ENCODE peak calls at places on chromosomes 5 and 9, in five cellular contexts. L is IMR-90, R is A549, F is right lobe of liver, V is GM23248. N is an unnamed sample.

GRCh38 chr9:394347-395052 is 179.8 kb downstream of the DOCK8 start:
- DNase-seq in R (no peak), V (no peak), L (no peak), F (no peak), N (no peak)

GRCh38 chr5:111779260-111780254 is 22.6 kb upstream of the NREP start:
- DNase-seq in F (no peak), V (peak), R (no peak), L (peak), N (peak)

GRCh38 chr5:32639943-32640342 is 54.6 kb downstream of the SUB1 start:
- DNase-seq in L (no peak), F (no peak), V (no peak), R (peak), N (no peak)

GRCh38 chr5:168270446-168270845 is 21.0 kb upstream of the WWC1 start:
- DNase-seq in R (peak), V (no peak), L (peak), F (no peak), N (peak)

GRCh38 chr9:129027685-129028191 is 393 bp downstream of the SH3GLB2 start:
- DNase-seq in V (no peak), L (no peak), F (no peak), R (peak), N (no peak)

GRCh38 chr5:82167372-82167771 is 110.8 kb downstream of the RPS23 start:
- DNase-seq in F (no peak), L (peak), V (no peak), R (no peak), N (no peak)

GRCh38 chr9:5799314-5799713 is 33.6 kb downstream of the ERMP1 start:
- DNase-seq in V (peak), F (no peak), R (peak), L (peak), N (peak)

GRCh38 chr9:1979815-1980367 is 35.3 kb upstream of the SMARCA2 start:
- DNase-seq in V (peak), F (peak), L (peak), R (no peak), N (peak)

GRCh38 chr5:176711883-176712282 is 64.6 kb downstream of the TSPAN17 start:
- DNase-seq in V (no peak), L (no peak), F (no peak), R (no peak), N (no peak)

GRCh38 chr9:91282292-91282691 is 79.4 kb downstream of the AUH start:
- DNase-seq in R (peak), F (no peak), V (peak), L (peak), N (no peak)

GRCh38 chr9:738209-738915 is 103.1 kb upstream of the DMRT1 start:
- DNase-seq in F (no peak), L (peak), V (peak), R (peak), N (peak)

GRCh38 chr5:109196486-109196885 is 213.3 kb downstream of the PJA2 start:
- DNase-seq in F (no peak), L (no peak), V (peak), R (no peak), N (no peak)

GRCh38 chr5:100902406-100903035 is 561 bp downstream of the ST8SIA4 start:
- DNase-seq in F (no peak), L (no peak), R (peak), V (peak), N (no peak)

GRCh38 chr9:118563677-118564076 is 805.6 kb downstream of the BRINP1 start:
- DNase-seq in L (no peak), F (no peak), R (no peak), V (peak), N (peak)

GRCh38 chr5:40221255-40221654 is 458.5 kb upstream of the PTGER4 start:
- DNase-seq in L (no peak), V (no peak), F (no peak), R (no peak), N (no peak)

GRCh38 chr5:84239509-84239908 is 145.2 kb downstream of the EDIL3 start:
- DNase-seq in F (no peak), V (peak), R (no peak), L (peak), N (peak)

GRCh38 chr5:81187885-81188284 is 45.2 kb upstream of the CKMT2 start:
- DNase-seq in V (no peak), F (peak), L (no peak), R (no peak), N (no peak)

GRCh38 chr5:146945722-146946121 is 67.2 kb upstream of the PPP2R2B start:
- DNase-seq in V (no peak), L (no peak), F (no peak), R (no peak), N (no peak)

GRCh38 chr5:92890841-92891244 is 690.2 kb downstream of the NR2F1-AS1 start:
- DNase-seq in R (no peak), F (no peak), L (peak), V (peak), N (peak)

GRCh38 chr9:129275626-129276247 is 97.7 kb upstream of the IER5L start:
- DNase-seq in R (no peak), F (no peak), L (peak), V (peak), N (no peak)

GRCh38 chr5:94620257-94620656 is 1.8 kb downstream of the SLF1 start:
- DNase-seq in R (no peak), F (no peak), V (no peak), L (no peak), N (no peak)

GRCh38 chr9:81871695-81872094 is 56.5 kb upstream of the SPATA31D4 start:
- DNase-seq in V (peak), F (no peak), R (peak), L (peak), N (peak)

GRCh38 chr9:128404579-128404978 is 16.1 kb upstream of the CERCAM start:
- DNase-seq in L (no peak), R (no peak), V (no peak), F (no peak), N (no peak)

GRCh38 chr5:81288021-81288433 is 13.4 kb upstream of the ZCCHC9 start:
- DNase-seq in L (no peak), V (no peak), R (no peak), F (no peak), N (no peak)

GRCh38 chr5:177091232-177091631 is 4.5 kb downstream of the FGFR4 start:
- DNase-seq in R (no peak), V (no peak), L (no peak), F (no peak), N (no peak)

GRCh38 chr5:136212252-136212721 is 19.3 kb upstream of the SMIM32 start:
- DNase-seq in L (peak), F (peak), R (peak), V (peak), N (peak)

GRCh38 chr5:42491699-42492098 is 68.5 kb downstream of the GHR start:
- DNase-seq in V (no peak), F (no peak), R (no peak), L (no peak), N (peak)

GRCh38 chr5:175464414-175465233 is 13.7 kb upstream of the SFXN1 start:
- DNase-seq in L (peak), R (peak), F (no peak), V (peak), N (peak)

GRCh38 chr9:126295936-126296600 is 30.6 kb upstream of the MVB12B start:
- DNase-seq in V (no peak), F (no peak), R (no peak), L (no peak), N (no peak)

GRCh38 chr9:76868897-76869296 is 37.0 kb downstream of the PRUNE2 start:
- DNase-seq in R (no peak), V (peak), F (no peak), L (no peak), N (no peak)

GRCh38 chr9:18238254-18238653 is 235.7 kb upstream of the ADAMTSL1 start:
- DNase-seq in F (no peak), R (peak), L (peak), V (peak), N (peak)

GRCh38 chr9:114122152-114122615 is 23.1 kb upstream of the KIF12 start:
- DNase-seq in V (peak), R (no peak), L (no peak), F (no peak), N (no peak)

GRCh38 chr9:137070201-137070905 is at the start of gene SAPCD2:
- DNase-seq in L (peak), F (peak), V (peak), R (peak), N (peak)

GRCh38 chr9:2083552-2083951 is 68.4 kb downstream of the SMARCA2 start:
- DNase-seq in F (no peak), V (no peak), R (no peak), L (no peak), N (no peak)

GRCh38 chr5:92652735-92653134 is 928.3 kb downstream of the NR2F1-AS1 start:
- DNase-seq in R (no peak), V (peak), F (no peak), L (peak), N (peak)

DNA sequence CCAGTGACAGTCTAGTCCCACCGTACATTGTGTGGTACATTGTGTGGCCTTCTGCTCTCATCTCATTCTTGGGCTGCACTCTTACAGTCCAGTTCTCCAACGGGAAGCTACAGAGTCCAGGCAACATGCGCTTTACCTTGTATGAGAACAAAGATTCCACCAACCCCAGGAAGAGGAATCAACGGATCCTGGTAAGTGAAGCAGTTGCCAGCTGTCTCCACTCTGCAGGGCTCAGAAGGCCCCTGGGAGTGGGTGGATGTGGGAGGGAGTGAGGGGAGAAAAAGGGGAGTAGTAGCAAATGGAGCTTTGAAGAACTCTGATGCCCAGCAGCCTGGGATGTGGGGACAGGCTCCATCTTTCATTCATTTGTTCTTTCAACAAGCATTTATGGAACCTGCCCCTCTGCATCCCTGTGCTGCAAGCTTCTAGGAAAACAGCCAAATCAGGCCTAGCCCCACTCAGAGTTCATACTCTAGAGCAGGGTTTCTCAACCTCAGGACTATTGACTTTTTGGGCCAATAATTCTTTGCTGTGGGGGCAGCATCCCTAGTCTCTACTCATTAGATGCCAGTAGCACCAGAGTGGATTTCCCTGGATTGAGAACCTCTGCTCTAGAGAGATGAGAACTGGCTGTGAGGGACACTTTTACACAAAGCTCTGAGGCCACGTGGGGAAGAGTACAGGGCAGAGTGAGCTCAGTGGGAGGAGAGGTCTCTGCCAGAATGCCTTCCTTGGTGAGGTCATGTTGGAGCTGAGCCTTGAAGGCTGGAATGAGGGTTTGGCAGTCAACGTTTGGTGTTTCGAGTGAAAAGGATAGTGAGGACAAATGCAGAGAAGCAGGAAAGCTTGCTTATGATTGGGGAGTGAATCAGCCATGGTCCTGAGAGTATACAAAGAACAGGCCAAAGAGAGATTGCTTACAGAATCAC is 1.1 kb downstream of the POLR1E start:
- DNase-seq in F (no peak), R (no peak), V (peak), L (peak), N (peak)
- H3K4me3 ChIP-seq in F (peak), R (peak), V (peak), L (peak), N (peak)

GRCh38 chr5:95725937-95726810 is 5.0 kb upstream of the RHOBTB3 start:
- DNase-seq in F (no peak), L (peak), V (peak), R (no peak), N (peak)
- H3K4me3 ChIP-seq in F (no peak), L (no peak), V (peak), R (no peak), N (peak)

GRCh38 chr5:1886634-1887399 is 4.1 kb upstream of the IRX4 start:
- DNase-seq in L (no peak), R (no peak), F (no peak), V (no peak), N (no peak)
- H3K4me3 ChIP-seq in L (no peak), R (peak), F (no peak), V (no peak), N (no peak)

DNA sequence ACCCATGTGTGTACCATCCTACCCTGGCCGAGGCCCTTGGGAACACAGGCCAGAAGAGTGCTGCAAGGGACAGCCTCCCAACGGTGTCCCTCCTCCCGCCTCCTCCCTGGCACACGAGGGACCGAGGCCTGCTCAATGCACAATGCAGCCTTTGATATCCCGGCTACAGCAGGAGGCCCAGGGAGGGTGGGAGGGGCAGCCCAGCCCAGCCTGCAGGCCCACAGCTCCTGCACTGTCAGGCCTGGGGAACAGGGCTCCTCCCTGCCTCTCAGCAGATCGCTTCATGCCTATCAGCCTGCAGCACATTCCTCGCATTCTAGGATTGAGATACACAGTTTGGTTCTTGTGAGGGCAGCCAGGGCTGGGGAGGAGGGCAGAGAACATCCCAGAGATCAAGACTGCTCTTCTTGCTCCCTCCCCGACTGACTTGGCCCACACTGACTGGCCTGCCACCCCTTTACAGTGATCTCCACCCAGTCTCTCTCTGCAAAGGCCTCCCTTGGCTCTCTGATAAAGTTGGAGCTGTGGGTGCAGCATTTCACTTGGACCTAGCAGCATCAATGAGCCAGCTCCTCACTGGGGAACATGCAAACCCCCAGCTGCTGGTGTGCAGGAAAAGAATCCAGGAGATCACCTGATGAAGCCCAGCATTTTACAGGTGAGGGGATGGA is at the start of gene SH3TC2:
- DNase-seq in R (peak), L (peak), F (peak), V (peak), N (peak)
- H3K4me3 ChIP-seq in R (no peak), L (no peak), F (no peak), V (no peak), N (no peak)

GRCh38 chr5:142746532-142746931 is 23.6 kb upstream of the ARHGAP26 start:
- DNase-seq in L (no peak), F (no peak), V (no peak), R (no peak), N (no peak)
- H3K4me3 ChIP-seq in L (no peak), F (no peak), V (no peak), R (no peak), N (no peak)